ENCODE peak calls at places on chromosome 14, in eight cellular contexts. One of them, this sample, is unnamed.

GRCh38 chr14:102778616-102779351 is 1.5 kb downstream of the TRAF3 start:
- DNase-seq in Peyer's patch: no peak
- DNase-seq in psoas muscle: no peak
- DNase-seq in OCI-LY7: no peak
- DNase-seq in foreskin fibroblast: no peak
- DNase-seq in CD8-positive, alpha-beta T cell: no peak
- DNase-seq in cardiac muscle cell: no peak
- DNase-seq in ovary: no peak
- DNase-seq in this sample: no peak

GRCh38 chr14:67285876-67286452 is 44.7 kb downstream of the PALS1 start:
- DNase-seq in cardiac muscle cell: peak
- DNase-seq in psoas muscle: no peak
- DNase-seq in foreskin fibroblast: peak
- DNase-seq in OCI-LY7: peak
- DNase-seq in CD8-positive, alpha-beta T cell: no peak
- DNase-seq in ovary: no peak
- DNase-seq in Peyer's patch: no peak
- DNase-seq in this sample: no peak

GRCh38 chr14:78836777-78837176 is 666.6 kb downstream of the NRXN3 start:
- DNase-seq in CD8-positive, alpha-beta T cell: no peak
- DNase-seq in ovary: no peak
- DNase-seq in foreskin fibroblast: peak
- DNase-seq in psoas muscle: no peak
- DNase-seq in OCI-LY7: peak
- DNase-seq in cardiac muscle cell: peak
- DNase-seq in Peyer's patch: no peak
- DNase-seq in this sample: peak

GRCh38 chr14:75847584-75847983 is 134.2 kb downstream of the TGFB3 start:
- DNase-seq in Peyer's patch: no peak
- DNase-seq in OCI-LY7: no peak
- DNase-seq in psoas muscle: no peak
- DNase-seq in ovary: no peak
- DNase-seq in CD8-positive, alpha-beta T cell: no peak
- DNase-seq in cardiac muscle cell: no peak
- DNase-seq in foreskin fibroblast: no peak
- DNase-seq in this sample: no peak

GRCh38 chr14:44316647-44317432 is 190.2 kb downstream of the FSCB start:
- DNase-seq in Peyer's patch: no peak
- DNase-seq in psoas muscle: no peak
- DNase-seq in cardiac muscle cell: peak
- DNase-seq in CD8-positive, alpha-beta T cell: no peak
- DNase-seq in foreskin fibroblast: peak
- DNase-seq in ovary: no peak
- DNase-seq in OCI-LY7: no peak
- DNase-seq in this sample: no peak

GRCh38 chr14:64761441-64762043 is 57.3 kb downstream of the PLEKHG3 start:
- DNase-seq in psoas muscle: peak
- DNase-seq in Peyer's patch: no peak
- DNase-seq in CD8-positive, alpha-beta T cell: no peak
- DNase-seq in foreskin fibroblast: peak
- DNase-seq in cardiac muscle cell: no peak
- DNase-seq in ovary: peak
- DNase-seq in OCI-LY7: no peak
- DNase-seq in this sample: no peak

GRCh38 chr14:39264558-39264957 is 30.8 kb downstream of the MIA2 start:
- DNase-seq in cardiac muscle cell: peak
- DNase-seq in OCI-LY7: no peak
- DNase-seq in ovary: no peak
- DNase-seq in CD8-positive, alpha-beta T cell: no peak
- DNase-seq in psoas muscle: no peak
- DNase-seq in foreskin fibroblast: no peak
- DNase-seq in Peyer's patch: no peak
- DNase-seq in this sample: no peak

GRCh38 chr14:93906341-93907329 is 20.5 kb upstream of the FAM181A start:
- DNase-seq in Peyer's patch: no peak
- DNase-seq in foreskin fibroblast: peak
- DNase-seq in cardiac muscle cell: peak
- DNase-seq in CD8-positive, alpha-beta T cell: peak
- DNase-seq in psoas muscle: no peak
- DNase-seq in OCI-LY7: peak
- DNase-seq in ovary: no peak
- DNase-seq in this sample: peak

GRCh38 chr14:104290756-104291122 is 152.4 kb downstream of the KIF26A start:
- DNase-seq in ovary: peak
- DNase-seq in CD8-positive, alpha-beta T cell: no peak
- DNase-seq in cardiac muscle cell: no peak
- DNase-seq in psoas muscle: peak
- DNase-seq in Peyer's patch: peak
- DNase-seq in OCI-LY7: no peak
- DNase-seq in foreskin fibroblast: no peak
- DNase-seq in this sample: no peak

GRCh38 chr14:53947452-53948180 is 9.0 kb downstream of the BMP4 start:
- DNase-seq in Peyer's patch: no peak
- DNase-seq in psoas muscle: no peak
- DNase-seq in CD8-positive, alpha-beta T cell: no peak
- DNase-seq in foreskin fibroblast: no peak
- DNase-seq in ovary: no peak
- DNase-seq in cardiac muscle cell: no peak
- DNase-seq in OCI-LY7: no peak
- DNase-seq in this sample: no peak

GRCh38 chr14:102280376-102280962 is 24.5 kb downstream of the MOK start:
- DNase-seq in OCI-LY7: no peak
- DNase-seq in ovary: no peak
- DNase-seq in foreskin fibroblast: peak
- DNase-seq in CD8-positive, alpha-beta T cell: no peak
- DNase-seq in psoas muscle: no peak
- DNase-seq in Peyer's patch: no peak
- DNase-seq in cardiac muscle cell: peak
- DNase-seq in this sample: no peak

GRCh38 chr14:61566537-61567225 is 128.6 kb upstream of the HIF1A start:
- DNase-seq in OCI-LY7: no peak
- DNase-seq in Peyer's patch: no peak
- DNase-seq in psoas muscle: no peak
- DNase-seq in foreskin fibroblast: peak
- DNase-seq in CD8-positive, alpha-beta T cell: no peak
- DNase-seq in cardiac muscle cell: peak
- DNase-seq in ovary: no peak
- DNase-seq in this sample: no peak

GRCh38 chr14:64510825-64511679 is 6.5 kb downstream of the ZBTB1 start:
- DNase-seq in CD8-positive, alpha-beta T cell: peak
- DNase-seq in psoas muscle: no peak
- DNase-seq in foreskin fibroblast: peak
- DNase-seq in Peyer's patch: no peak
- DNase-seq in OCI-LY7: peak
- DNase-seq in cardiac muscle cell: peak
- DNase-seq in ovary: peak
- DNase-seq in this sample: peak

GRCh38 chr14:67620217-67620789 is 583 bp downstream of the ARG2 start:
- DNase-seq in ovary: peak
- DNase-seq in CD8-positive, alpha-beta T cell: no peak
- DNase-seq in OCI-LY7: no peak
- DNase-seq in psoas muscle: no peak
- DNase-seq in cardiac muscle cell: no peak
- DNase-seq in foreskin fibroblast: peak
- DNase-seq in Peyer's patch: peak
- DNase-seq in this sample: peak

GRCh38 chr14:52918486-52918885 is 32.4 kb downstream of the FERMT2 start:
- DNase-seq in ovary: no peak
- DNase-seq in cardiac muscle cell: peak
- DNase-seq in CD8-positive, alpha-beta T cell: peak
- DNase-seq in Peyer's patch: no peak
- DNase-seq in psoas muscle: no peak
- DNase-seq in foreskin fibroblast: peak
- DNase-seq in OCI-LY7: no peak
- DNase-seq in this sample: no peak

GRCh38 chr14:104892517-104893434 is 27.7 kb downstream of the CEP170B start:
- DNase-seq in foreskin fibroblast: no peak
- DNase-seq in ovary: peak
- DNase-seq in CD8-positive, alpha-beta T cell: peak
- DNase-seq in Peyer's patch: no peak
- DNase-seq in OCI-LY7: no peak
- DNase-seq in psoas muscle: peak
- DNase-seq in cardiac muscle cell: no peak
- DNase-seq in this sample: no peak

GRCh38 chr14:32808574-32809098 is 130.0 kb upstream of the NPAS3 start:
- DNase-seq in cardiac muscle cell: peak
- DNase-seq in Peyer's patch: no peak
- DNase-seq in CD8-positive, alpha-beta T cell: no peak
- DNase-seq in OCI-LY7: no peak
- DNase-seq in psoas muscle: no peak
- DNase-seq in ovary: no peak
- DNase-seq in foreskin fibroblast: peak
- DNase-seq in this sample: no peak

GRCh38 chr14:97655169-97655948 is 858.2 kb downstream of the VRK1 start:
- DNase-seq in cardiac muscle cell: no peak
- DNase-seq in foreskin fibroblast: no peak
- DNase-seq in OCI-LY7: no peak
- DNase-seq in psoas muscle: no peak
- DNase-seq in CD8-positive, alpha-beta T cell: no peak
- DNase-seq in ovary: no peak
- DNase-seq in Peyer's patch: no peak
- DNase-seq in this sample: no peak
- TF ChIP-seq CTCF in cardiac muscle cell: no peak
- TF ChIP-seq CTCF in foreskin fibroblast: no peak
- TF ChIP-seq CTCF in OCI-LY7: no peak
- TF ChIP-seq CTCF in psoas muscle: no peak
- TF ChIP-seq CTCF in CD8-positive, alpha-beta T cell: no peak
- TF ChIP-seq CTCF in ovary: no peak
- TF ChIP-seq CTCF in Peyer's patch: no peak
- TF ChIP-seq CTCF in this sample: no peak

GRCh38 chr14:72448212-72448611 is 445.7 kb downstream of the DPF3 start:
- DNase-seq in psoas muscle: no peak
- DNase-seq in Peyer's patch: no peak
- DNase-seq in CD8-positive, alpha-beta T cell: no peak
- DNase-seq in cardiac muscle cell: no peak
- DNase-seq in ovary: no peak
- DNase-seq in foreskin fibroblast: no peak
- DNase-seq in OCI-LY7: no peak
- DNase-seq in this sample: no peak
- TF ChIP-seq CTCF in psoas muscle: no peak
- TF ChIP-seq CTCF in Peyer's patch: no peak
- TF ChIP-seq CTCF in CD8-positive, alpha-beta T cell: no peak
- TF ChIP-seq CTCF in cardiac muscle cell: no peak
- TF ChIP-seq CTCF in ovary: no peak
- TF ChIP-seq CTCF in foreskin fibroblast: no peak
- TF ChIP-seq CTCF in OCI-LY7: no peak
- TF ChIP-seq CTCF in this sample: no peak

GRCh38 chr14:99460793-99461192 is 19.9 kb downstream of the SETD3 start:
- DNase-seq in foreskin fibroblast: no peak
- DNase-seq in CD8-positive, alpha-beta T cell: no peak
- DNase-seq in cardiac muscle cell: no peak
- DNase-seq in ovary: no peak
- DNase-seq in psoas muscle: no peak
- DNase-seq in OCI-LY7: no peak
- DNase-seq in Peyer's patch: no peak
- DNase-seq in this sample: no peak
- TF ChIP-seq CTCF in foreskin fibroblast: no peak
- TF ChIP-seq CTCF in CD8-positive, alpha-beta T cell: no peak
- TF ChIP-seq CTCF in cardiac muscle cell: no peak
- TF ChIP-seq CTCF in ovary: no peak
- TF ChIP-seq CTCF in psoas muscle: no peak
- TF ChIP-seq CTCF in OCI-LY7: no peak
- TF ChIP-seq CTCF in Peyer's patch: no peak
- TF ChIP-seq CTCF in this sample: no peak

GRCh38 chr14:69002069-69002468 is 23.0 kb upstream of the ACTN1 start:
- DNase-seq in Peyer's patch: no peak
- DNase-seq in CD8-positive, alpha-beta T cell: no peak
- DNase-seq in foreskin fibroblast: peak
- DNase-seq in OCI-LY7: no peak
- DNase-seq in cardiac muscle cell: no peak
- DNase-seq in ovary: no peak
- DNase-seq in psoas muscle: no peak
- DNase-seq in this sample: no peak
- TF ChIP-seq CTCF in Peyer's patch: peak
- TF ChIP-seq CTCF in CD8-positive, alpha-beta T cell: no peak
- TF ChIP-seq CTCF in foreskin fibroblast: peak
- TF ChIP-seq CTCF in OCI-LY7: no peak
- TF ChIP-seq CTCF in cardiac muscle cell: peak
- TF ChIP-seq CTCF in ovary: no peak
- TF ChIP-seq CTCF in psoas muscle: peak
- TF ChIP-seq CTCF in this sample: no peak